ENCODE peak calls at places on chromosomes 4 and X, in ten cellular contexts. N is midbrain; X is stimulated activated naive B cell treated with anti-CD40 and anti-IgM and Interleukin-4, amounts not matched to agents 10 μg/mL and 1 μg/mL and 100 μg/mL, for 72 hours; I is C1 segment of cervical spinal cord; R is activated T-cell treated with anti-CD3 and anti-CD28 coated beads for 24 hours; F is GM20000; C is posterior vena cava; A is T-helper 9 cell; M is iris pigment epithelial cell; G is endothelial cell. Z is an unnamed sample.

GRCh38 chrX:119755981-119756533 is 2.3 kb upstream of the SOWAHD start:
- DNase-seq in G (no peak), N (no peak), M (no peak), C (peak), A (peak), I (no peak), R (peak), F (peak), X (peak), Z (no peak)

GRCh38 chr4:155234206-155234605 is 25.8 kb downstream of the NPY2R start:
- DNase-seq in R (no peak), I (no peak), C (no peak), F (no peak), X (no peak), A (no peak), G (no peak), N (no peak), M (no peak), Z (no peak)

GRCh38 chr4:128427832-128428366 is 140.3 kb upstream of the PGRMC2 start:
- DNase-seq in I (no peak), A (no peak), X (no peak), N (no peak), F (no peak), C (no peak), G (no peak), R (no peak), M (peak), Z (peak)

GRCh38 chr4:185587444-185588161 is 52.3 kb upstream of the PDLIM3 start:
- DNase-seq in M (no peak), R (peak), I (no peak), G (no peak), A (peak), C (no peak), X (peak), F (peak), N (no peak), Z (no peak)

GRCh38 chr4:140213736-140214135 is 59.8 kb upstream of the MAML3 start:
- DNase-seq in I (no peak), M (peak), R (no peak), F (no peak), N (no peak), G (no peak), X (no peak), C (no peak), A (no peak), Z (no peak)

GRCh38 chrX:31132803-31133202 is 61.0 kb upstream of the FTHL17 start:
- DNase-seq in M (no peak), N (no peak), G (no peak), X (no peak), F (no peak), I (no peak), C (no peak), A (no peak), R (no peak), Z (no peak)

GRCh38 chr4:117137143-117137542 is 51.8 kb upstream of the TRAM1L1 start:
- DNase-seq in N (no peak), M (peak), I (no peak), X (no peak), R (no peak), C (no peak), F (no peak), G (no peak), A (no peak), Z (no peak)

GRCh38 chr4:98688416-98689290 is 30.2 kb upstream of the TSPAN5 start:
- DNase-seq in R (no peak), A (no peak), G (no peak), M (peak), C (no peak), I (no peak), X (no peak), N (no peak), F (no peak), Z (no peak)

GRCh38 chr4:72701987-72702819 is 133.2 kb upstream of the ADAMTS3 start:
- DNase-seq in R (peak), X (no peak), G (peak), M (peak), I (no peak), C (no peak), A (no peak), N (peak), F (peak), Z (no peak)

GRCh38 chr4:151227731-151228130 is 49.2 kb upstream of the PRSS48 start:
- DNase-seq in A (no peak), R (no peak), C (peak), M (peak), G (no peak), N (peak), I (peak), F (no peak), X (no peak), Z (no peak)

GRCh38 chr4:142366821-142367220 is 479.3 kb downstream of the INPP4B start:
- DNase-seq in X (no peak), N (no peak), R (no peak), I (no peak), G (no peak), M (no peak), F (no peak), C (no peak), A (no peak), Z (no peak)

GRCh38 chrX:136999021-136999420 is 34.8 kb downstream of the GPR101 start:
- DNase-seq in F (no peak), C (no peak), G (no peak), X (no peak), I (no peak), M (no peak), A (no peak), N (no peak), R (no peak), Z (no peak)

GRCh38 chr4:7193040-7193958 is 961 bp downstream of the SORCS2 start:
- DNase-seq in A (no peak), R (no peak), C (peak), N (no peak), M (no peak), X (no peak), I (peak), G (no peak), F (no peak), Z (no peak)

GRCh38 chr4:3111461-3111860 is 37.0 kb downstream of the HTT start:
- DNase-seq in X (no peak), I (no peak), G (peak), C (no peak), N (no peak), F (no peak), M (peak), A (no peak), R (no peak), Z (no peak)

GRCh38 chr4:13176603-13177190 is 307.4 kb downstream of the RAB28 start:
- DNase-seq in F (no peak), X (no peak), I (no peak), N (no peak), A (no peak), R (no peak), G (no peak), M (no peak), C (no peak), Z (no peak)

GRCh38 chr4:161714022-161714751 is 449.6 kb downstream of the FSTL5 start:
- DNase-seq in X (no peak), I (no peak), R (no peak), N (no peak), F (no peak), G (no peak), M (peak), A (no peak), C (no peak), Z (no peak)

GRCh38 chrX:40867352-40867751 is 132.0 kb upstream of the MED14 start:
- DNase-seq in X (no peak), M (peak), F (no peak), A (no peak), G (no peak), C (no peak), R (no peak), N (no peak), I (no peak), Z (peak)

GRCh38 chr4:7539186-7539585 is 104.5 kb upstream of the PSAPL1 start:
- DNase-seq in G (no peak), I (no peak), R (no peak), A (no peak), C (no peak), X (no peak), M (no peak), N (no peak), F (no peak), Z (no peak)

GRCh38 chr4:55078987-55079386 is 46.4 kb downstream of the KDR start:
- DNase-seq in I (no peak), F (no peak), A (no peak), X (no peak), M (peak), N (no peak), G (no peak), C (peak), R (no peak), Z (no peak)

GRCh38 chr4:25813705-25814104 is 49.1 kb downstream of the SEL1L3 start:
- DNase-seq in N (no peak), R (no peak), C (no peak), F (no peak), X (no peak), A (no peak), M (peak), I (no peak), G (no peak), Z (peak)

GRCh38 chr4:138241281-138242075 is 671 bp downstream of the SLC7A11 start:
- DNase-seq in C (peak), M (peak), X (no peak), A (no peak), N (no peak), F (no peak), G (no peak), R (no peak), I (peak), Z (no peak)

GRCh38 chr4:27628609-27629008 is 768.0 kb downstream of the STIM2 start:
- DNase-seq in C (no peak), M (no peak), X (no peak), I (no peak), R (no peak), G (no peak), F (no peak), N (no peak), A (no peak), Z (no peak)

GRCh38 chr4:40210776-40211175 is 13.9 kb downstream of the RHOH start:
- DNase-seq in N (no peak), I (no peak), X (no peak), A (no peak), F (no peak), M (no peak), G (no peak), R (no peak), C (no peak), Z (no peak)

GRCh38 chr4:54085284-54085683 is 14.7 kb upstream of the GSX2 start:
- DNase-seq in F (no peak), M (peak), A (no peak), X (no peak), C (no peak), I (peak), G (no peak), R (no peak), N (peak), Z (no peak)

Z was measured in HuH-7.5.